ENCODE peak calls at places on chromosomes 7 and 10, in five cellular contexts. V, T, X, G and U are unnamed samples.

GRCh38 chr7:36777062-36777461 is 52.8 kb upstream of the AOAH start:
- ATAC-seq in V (peak), T (peak), X (peak), G (peak), U (no peak)

GRCh38 chr7:30626984-30627383 is 32.3 kb downstream of the GARS1 start:
- ATAC-seq in V (no peak), T (no peak), X (no peak), G (peak), U (no peak)

GRCh38 chr7:158705234-158705890 is 758 bp upstream of the NCAPG2 start:
- ATAC-seq in V (no peak), T (no peak), X (no peak), G (no peak), U (no peak)

GRCh38 chr10:119424591-119424975 is 117.9 kb downstream of the RGS10 start:
- ATAC-seq in V (no peak), T (no peak), X (no peak), G (no peak), U (no peak)

GRCh38 chr10:79940431-79940830 is 8.5 kb downstream of the SFTPD start:
- ATAC-seq in V (no peak), T (no peak), X (no peak), G (no peak), U (no peak)

GRCh38 chr7:106750773-106751172 is 89.8 kb upstream of the CCDC71L start:
- ATAC-seq in V (no peak), T (no peak), X (no peak), G (no peak), U (no peak)

GRCh38 chr7:92489634-92490033 is 11.9 kb upstream of the ERVW-1 start:
- ATAC-seq in V (no peak), T (no peak), X (no peak), G (no peak), U (no peak)

GRCh38 chr7:101521430-101521925 is 107.6 kb downstream of the MYL10 start:
- ATAC-seq in V (no peak), T (no peak), X (no peak), G (no peak), U (no peak)

GRCh38 chr7:111954474-111955311 is 251.5 kb downstream of the DOCK4 start:
- ATAC-seq in V (no peak), T (no peak), X (no peak), G (no peak), U (no peak)

GRCh38 chr7:68623030-68623429 is 975.2 kb upstream of the AUTS2 start:
- ATAC-seq in V (no peak), T (no peak), X (no peak), G (no peak), U (no peak)